ENCODE peak calls at places on chromosomes 2 and 18, in six cellular contexts. L is effector memory CD4-positive, alpha-beta T cell; K is NCI-H1105 treated with DMSO at 0.1 percent for 48 hours; Y is OCI-M1; H is HuH-7.5; F is fibroblast of lung. U is an unnamed sample.

GRCh38 chr2:36697424-36698066 is 1.0 kb downstream of the VIT start:
- DNase-seq in L (no peak), K (no peak), Y (peak), H (no peak), F (peak), U (no peak)

GRCh38 chr2:168916329-168916672 is 15.2 kb downstream of the G6PC2 start:
- DNase-seq in L (no peak), K (peak), Y (no peak), H (no peak), F (no peak), U (no peak)

GRCh38 chr2:59900728-59901452 is 652.6 kb downstream of the BCL11A start:
- DNase-seq in L (no peak), K (no peak), Y (no peak), H (no peak), F (no peak), U (no peak)

GRCh38 chr2:143533846-143534245 is 404.6 kb downstream of the ARHGAP15 start:
- DNase-seq in L (no peak), K (no peak), Y (no peak), H (no peak), F (no peak), U (no peak)

GRCh38 chr2:180583441-180584140 is 396.8 kb upstream of the UBE2E3 start:
- DNase-seq in L (no peak), K (no peak), Y (no peak), H (no peak), F (no peak), U (no peak)

GRCh38 chr18:33820517-33821368 is 242.7 kb downstream of the ASXL3 start:
- DNase-seq in L (no peak), K (no peak), Y (no peak), H (no peak), F (peak), U (peak)

GRCh38 chr2:45904267-45904921 is 252.9 kb downstream of the PRKCE start:
- DNase-seq in L (no peak), K (no peak), Y (no peak), H (no peak), F (no peak), U (peak)

GRCh38 chr18:56270851-56271250 is 367.5 kb downstream of the TXNL1 start:
- DNase-seq in L (no peak), K (no peak), Y (no peak), H (no peak), F (no peak), U (no peak)

GRCh38 chr2:127254386-127254981 is 34.4 kb upstream of the CYP27C1 start:
- DNase-seq in L (no peak), K (no peak), Y (no peak), H (no peak), F (peak), U (no peak)

GRCh38 chr2:9143264-9143815 is 63.3 kb upstream of the ASAP2 start:
- DNase-seq in L (no peak), K (no peak), Y (no peak), H (no peak), F (no peak), U (no peak)

U was measured in retina.